ENCODE peak calls at places on chromosomes 3 and 15, in four cellular contexts. E is heart left ventricle, H is heart right ventricle, Z is spleen. N is an unnamed sample.
A peak's percentile ranks its signal among the peaks of the same experiment; 100 is the strongest.

GRCh38 chr15:31299588-31300207 is 26.9 kb upstream of the KLF13 start:
- DNase-seq in E (no peak), H (no peak), Z (no peak), N (no peak)

GRCh38 chr3:55449527-55449926 is 37.6 kb downstream of the WNT5A start:
- DNase-seq in E (no peak), H (no peak), Z (no peak), N (no peak)

GRCh38 chr15:41965441-41966413 is 6.6 kb downstream of the EHD4 start:
- DNase-seq in E (peak; percentile 74), H (peak; percentile 59), Z (peak; percentile 21), N (no peak)

GRCh38 chr15:38226867-38227266 is 25.8 kb upstream of the SPRED1 start:
- DNase-seq in E (no peak), H (no peak), Z (no peak), N (no peak)

GRCh38 chr3:94596141-94596540 is 533.3 kb downstream of the NSUN3 start:
- DNase-seq in E (no peak), H (no peak), Z (no peak), N (no peak)

GRCh38 chr15:35986072-35986666 is 440.2 kb upstream of the DPH6 start:
- DNase-seq in E (peak; percentile 62), H (peak; percentile 57), Z (peak; percentile 71), N (peak; percentile 47)

GRCh38 chr3:40620151-40620550 is 95.4 kb downstream of the ZNF621 start:
- DNase-seq in E (no peak), H (no peak), Z (no peak), N (no peak)

GRCh38 chr3:155701882-155702465 is 42.9 kb downstream of the PLCH1 start:
- DNase-seq in E (no peak), H (no peak), Z (no peak), N (no peak)

GRCh38 chr15:80695099-80695910 is at the start of gene ABHD17C:
- DNase-seq in E (peak; percentile 84), H (peak; percentile 75), Z (peak; percentile 91), N (peak; percentile 82)

GRCh38 chr15:53644681-53645080 is 114.8 kb downstream of the WDR72 start:
- DNase-seq in E (peak; percentile 10), H (no peak), Z (no peak), N (no peak)

GRCh38 chr3:105490045-105490444 is 123.3 kb downstream of the ALCAM start:
- DNase-seq in E (no peak), H (no peak), Z (no peak), N (no peak)

GRCh38 chr3:155130001-155130400 is 49.9 kb downstream of the MME start:
- DNase-seq in E (no peak), H (no peak), Z (no peak), N (no peak)

GRCh38 chr15:25967120-25967519 is 104.0 kb upstream of the ATP10A start:
- DNase-seq in E (no peak), H (no peak), Z (no peak), N (no peak)

GRCh38 chr3:119898478-119899177 is 116.7 kb downstream of the NR1I2 start:
- DNase-seq in E (no peak), H (no peak), Z (no peak), N (no peak)

GRCh38 chr3:43473228-43473627 is 148.6 kb downstream of the ANO10 start:
- DNase-seq in E (no peak), H (no peak), Z (no peak), N (no peak)

GRCh38 chr3:193342551-193342950 is 36.0 kb downstream of the ATP13A5 start:
- DNase-seq in E (no peak), H (no peak), Z (no peak), N (no peak)

GRCh38 chr15:23497710-23498111 is 50.7 kb upstream of the GOLGA6L2 start:
- DNase-seq in E (no peak), H (no peak), Z (no peak), N (no peak)

GRCh38 chr15:80780416-80781221 is 1.4 kb downstream of the CEMIP start:
- DNase-seq in E (peak; percentile 78), H (peak; percentile 63), Z (no peak), N (peak; percentile 66)

GRCh38 chr3:175075269-175075668 is 216.1 kb downstream of the NAALADL2 start:
- DNase-seq in E (no peak), H (no peak), Z (no peak), N (no peak)

DNA sequence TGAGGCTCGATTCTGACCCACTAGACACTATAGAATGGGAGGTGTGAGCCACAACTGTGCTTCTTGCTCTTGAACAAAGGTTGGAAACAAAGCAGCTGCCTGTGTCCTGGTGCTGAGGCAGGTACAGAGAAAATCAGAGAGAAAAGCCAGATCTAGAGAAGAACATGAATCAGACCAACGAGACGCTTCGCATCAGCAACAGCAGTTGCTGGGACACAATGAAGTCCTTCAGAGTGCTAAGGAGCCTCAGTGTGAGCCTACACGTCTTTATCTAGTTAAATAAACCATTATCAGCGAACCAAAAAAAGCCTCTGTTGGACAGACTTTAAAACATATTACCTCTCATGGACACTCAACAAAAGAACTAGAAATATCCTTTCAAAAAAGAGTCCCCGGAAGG is 86.3 kb upstream of the MEX3B start:
- DNase-seq in E (no peak), H (no peak), Z (no peak), N (no peak)
- H3K4me1 ChIP-seq in E (no peaks in the 10 kb centered on the region), H (no peaks in the 10 kb centered on the region), Z (no peaks in the 10 kb centered on the region), N (peaks cover 34% of the 10 kb centered on the region)

GRCh38 chr3:143811602-143812001 is 36.7 kb downstream of the SLC9A9 start:
- DNase-seq in E (peak; percentile 63), H (peak; percentile 25), Z (no peak), N (no peak)

GRCh38 chr3:143807987-143808386 is 40.3 kb downstream of the SLC9A9 start:
- DNase-seq in E (no peak), H (no peak), Z (no peak), N (no peak)

GRCh38 chr3:143808999-143809700 is 39.1 kb downstream of the SLC9A9 start:
- DNase-seq in E (no peak), H (no peak), Z (no peak), N (no peak)

GRCh38 chr3:143810866-143811265 is 37.4 kb downstream of the SLC9A9 start:
- DNase-seq in E (no peak), H (no peak), Z (no peak), N (no peak)

GRCh38 chr3:143806043-143806442 is 42.2 kb downstream of the SLC9A9 start:
- DNase-seq in E (no peak), H (no peak), Z (no peak), N (no peak)
- H3K4me1 ChIP-seq in E (no peaks in the 10 kb centered on the region), H (peaks cover 11% of the 10 kb centered on the region), Z (peaks cover 18% of the 10 kb centered on the region), N (no peaks in the 10 kb centered on the region)

GRCh38 chr3:46449755-46450552 is 14.8 kb downstream of the LTF start:
- DNase-seq in E (no peak), H (no peak), Z (no peak), N (no peak)
- H3K4me1 ChIP-seq in E (no peaks in the 10 kb centered on the region), H (peaks cover 8% of the 10 kb centered on the region), Z (no peaks in the 10 kb centered on the region), N (no peaks in the 10 kb centered on the region)

GRCh38 chr3:113743006-113743639 is 2.9 kb downstream of the NAA50 start:
- DNase-seq in E (no peak), H (no peak), Z (no peak), N (no peak)

GRCh38 chr3:113745273-113746068 is 578 bp downstream of the NAA50 start:
- DNase-seq in E (peak; percentile 77), H (peak; percentile 45), Z (peak; percentile 94), N (peak; percentile 76)

GRCh38 chr3:113736548-113737089 is 9.4 kb downstream of the NAA50 start:
- DNase-seq in E (no peak), H (no peak), Z (no peak), N (no peak)

GRCh38 chr3:113744941-113745272 is 1.1 kb downstream of the NAA50 start:
- DNase-seq in E (no peak), H (no peak), Z (no peak), N (no peak)

DNA sequence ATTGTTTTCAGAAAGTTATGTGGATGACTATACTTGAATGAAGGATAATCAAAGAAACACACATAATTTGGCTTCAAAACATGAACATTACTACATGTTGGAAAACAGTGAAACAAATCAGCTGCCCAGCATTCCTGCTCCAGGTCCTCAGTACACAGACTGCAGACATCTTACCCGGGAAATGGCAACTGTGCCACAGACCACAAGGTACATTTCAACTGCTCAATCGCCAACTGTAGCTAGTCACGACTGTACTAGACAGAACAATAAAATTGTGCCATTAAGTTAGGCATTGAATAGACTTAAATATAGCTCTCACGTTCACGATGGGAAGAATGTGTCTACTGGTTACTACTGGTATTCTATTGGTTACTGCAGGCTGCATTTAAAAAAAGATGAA is 5.0 kb downstream of the NAA50 start:
- DNase-seq in E (no peak), H (no peak), Z (no peak), N (no peak)
- H3K4me1 ChIP-seq in E (peaks cover 12% of the 10 kb centered on the region), H (peaks cover 72% of the 10 kb centered on the region), Z (peaks cover 59% of the 10 kb centered on the region), N (no peaks in the 10 kb centered on the region)

GRCh38 chr3:71391361-71391760 is 192.2 kb downstream of the FOXP1 start:
- DNase-seq in E (no peak), H (no peak), Z (no peak), N (no peak)

GRCh38 chr3:71392277-71392676 is 191.3 kb downstream of the FOXP1 start:
- DNase-seq in E (no peak), H (no peak), Z (no peak), N (no peak)

GRCh38 chr3:71389191-71389590 is 194.3 kb downstream of the FOXP1 start:
- DNase-seq in E (no peak), H (no peak), Z (no peak), N (no peak)

GRCh38 chr3:71388535-71389120 is 194.9 kb downstream of the FOXP1 start:
- DNase-seq in E (no peak), H (no peak), Z (no peak), N (no peak)

GRCh38 chr3:71389911-71390573 is 193.5 kb downstream of the FOXP1 start:
- DNase-seq in E (peak; percentile 70), H (peak; percentile 28), Z (peak; percentile 78), N (peak; percentile 70)
- H3K4me1 ChIP-seq in E (peaks cover 14% of the 10 kb centered on the region), H (peaks cover 31% of the 10 kb centered on the region), Z (peaks cover 62% of the 10 kb centered on the region), N (no peaks in the 10 kb centered on the region)

GRCh38 chr15:58444658-58445332 is 13.0 kb downstream of the LIPC start:
- DNase-seq in E (no peak), H (no peak), Z (no peak), N (peak; percentile 67)

GRCh38 chr15:58447244-58448010 is 15.6 kb downstream of the LIPC start:
- DNase-seq in E (no peak), H (no peak), Z (no peak), N (no peak)

GRCh38 chr15:58445861-58446260 is 14.1 kb downstream of the LIPC start:
- DNase-seq in E (no peak), H (no peak), Z (no peak), N (no peak)

GRCh38 chr15:58448331-58448730 is 16.5 kb downstream of the LIPC start:
- DNase-seq in E (no peak), H (no peak), Z (no peak), N (no peak)

DNA sequence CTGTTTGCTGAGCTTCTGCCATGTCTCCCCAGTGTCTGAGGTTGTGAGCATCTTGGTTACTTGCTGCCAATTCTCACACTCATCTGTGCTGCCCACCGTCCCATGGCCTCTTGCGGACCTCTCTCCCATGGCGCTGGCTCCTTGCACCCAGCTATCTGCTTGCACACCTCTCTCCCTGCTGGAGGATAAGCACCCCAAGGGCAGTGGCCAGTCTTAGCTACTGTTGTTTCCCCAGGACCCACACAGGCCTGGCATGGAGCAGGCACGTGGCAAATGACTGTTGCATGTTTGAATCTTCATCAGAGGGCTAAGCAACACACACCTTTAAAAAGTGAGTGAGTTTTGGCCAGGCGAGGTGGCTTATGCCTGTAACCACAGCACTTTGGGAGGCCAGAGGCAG is 14.7 kb downstream of the LIPC start:
- DNase-seq in E (no peak), H (no peak), Z (no peak), N (no peak)
- H3K4me1 ChIP-seq in E (peaks cover 4% of the 10 kb centered on the region), H (peaks cover 23% of the 10 kb centered on the region), Z (no peaks in the 10 kb centered on the region), N (peaks cover 46% of the 10 kb centered on the region)

GRCh38 chr3:50592568-50592967 is 19.0 kb downstream of the CISH start:
- DNase-seq in E (no peak), H (no peak), Z (peak; percentile 80), N (no peak)
- H3K4me1 ChIP-seq in E (peaks cover 9% of the 10 kb centered on the region), H (peaks cover 37% of the 10 kb centered on the region), Z (peaks cover 36% of the 10 kb centered on the region), N (peaks cover 42% of the 10 kb centered on the region)

GRCh38 chr15:90187257-90187868 is 13.8 kb upstream of the SEMA4B start:
- DNase-seq in E (no peak), H (no peak), Z (peak; percentile 33), N (no peak)
- H3K4me1 ChIP-seq in E (peaks cover 9% of the 10 kb centered on the region), H (peaks cover 34% of the 10 kb centered on the region), Z (peaks cover 93% of the 10 kb centered on the region), N (peaks cover 42% of the 10 kb centered on the region)